ENCODE peak calls at places on chromosome 12, in six cellular contexts. Q is thyroid gland; H is renal cortical epithelial cell; E is fibroblast of lung; L is stimulated activated CD4-positive, alpha-beta T cell treated with anti-CD3 and anti-CD28 coated beads, Interleukin-1b, Interleukin-23, amount 100 ng/mL, for 4 hours; J is H7. M is an unnamed sample.

GRCh38 chr12:115541891-115542361 is 735.6 kb downstream of the MED13L start:
- DNase-seq in E (peak), H (no peak), J (no peak), Q (no peak), L (no peak), M (no peak)

GRCh38 chr12:111434680-111435338 is 29.1 kb downstream of the SH2B3 start:
- DNase-seq in H (no peak), L (peak), J (no peak), E (peak), Q (peak), M (no peak)

GRCh38 chr12:1758887-1759286 is 61.5 kb upstream of the LRTM2 start:
- DNase-seq in J (no peak), H (peak), E (no peak), Q (no peak), L (no peak), M (no peak)

GRCh38 chr12:49933793-49934192 is 16.7 kb upstream of the AQP2 start:
- DNase-seq in L (no peak), E (peak), Q (no peak), H (no peak), J (no peak), M (no peak)

GRCh38 chr12:94266390-94266789 is 118.0 kb downstream of the PLXNC1 start:
- DNase-seq in L (no peak), Q (no peak), J (no peak), E (no peak), H (no peak), M (no peak)

GRCh38 chr12:109883429-109883828 is 3.1 kb upstream of the GLTP start:
- DNase-seq in J (no peak), E (no peak), L (no peak), Q (no peak), H (no peak), M (no peak)

GRCh38 chr12:123041811-123042655 is 61.6 kb downstream of the ARL6IP4 start:
- DNase-seq in E (peak), Q (no peak), H (no peak), L (no peak), J (no peak), M (no peak)

GRCh38 chr12:106629797-106630669 is 47.2 kb downstream of the RFX4 start:
- DNase-seq in Q (no peak), H (no peak), L (no peak), E (peak), J (no peak), M (no peak)

GRCh38 chr12:106522708-106523107 is 60.1 kb upstream of the RFX4 start:
- DNase-seq in L (no peak), E (no peak), J (no peak), Q (peak), H (peak), M (no peak)

GRCh38 chr12:52971701-52972329 is 22.9 kb downstream of the KRT18 start:
- DNase-seq in J (peak), H (peak), E (peak), L (no peak), Q (no peak), M (no peak)

GRCh38 chr12:57224973-57225679 is 4.4 kb upstream of the SHMT2 start:
- DNase-seq in L (peak), J (peak), H (no peak), E (no peak), Q (peak), M (peak)

GRCh38 chr12:75889214-75889613 is 142.4 kb downstream of the PHLDA1 start:
- DNase-seq in Q (peak), H (no peak), E (no peak), L (no peak), J (no peak), M (peak)

GRCh38 chr12:53808023-53808705 is 56.4 kb upstream of the CISTR start:
- DNase-seq in E (no peak), Q (no peak), H (no peak), J (no peak), L (no peak), M (no peak)

GRCh38 chr12:116000252-116000651 is 277.2 kb downstream of the MED13L start:
- DNase-seq in H (no peak), E (no peak), Q (no peak), J (no peak), L (no peak), M (no peak)

GRCh38 chr12:38157933-38158401 is 158.6 kb upstream of the ALG10B start:
- DNase-seq in E (no peak), J (no peak), Q (no peak), L (no peak), H (no peak), M (no peak)

GRCh38 chr12:62396750-62397149 is 69.9 kb upstream of the MON2 start:
- DNase-seq in E (no peak), L (no peak), Q (no peak), H (no peak), J (no peak), M (no peak)

GRCh38 chr12:95224202-95225170 is 6.9 kb downstream of the VEZT start:
- DNase-seq in Q (peak), E (peak), L (no peak), H (peak), J (no peak), M (no peak)

GRCh38 chr12:27619308-27619707 is 76.9 kb upstream of the REP15 start:
- DNase-seq in J (no peak), Q (no peak), E (peak), H (peak), L (no peak), M (no peak)

GRCh38 chr12:108629156-108629555 is 4.5 kb downstream of the SELPLG start:
- DNase-seq in L (no peak), E (no peak), J (no peak), Q (no peak), H (no peak), M (no peak)

M was measured in iPS-NIHi11.